ENCODE peak calls at places on chromosomes 1 and 21, in five cellular contexts. L, N, R, Q and U are unnamed samples.

GRCh38 chr1:29760165-29760564 is 523.8 kb downstream of the PTPRU start:
- DNase-seq in L (no peak), N (no peak), R (no peak), Q (no peak), U (no peak)

GRCh38 chr21:31873275-31873695 is 465 bp downstream of the HUNK start:
- DNase-seq in L (peak), N (peak), R (no peak), Q (peak), U (no peak)

GRCh38 chr1:28507646-28508434 is 2.0 kb downstream of the RCC1 start:
- DNase-seq in L (no peak), N (no peak), R (no peak), Q (no peak), U (no peak)

GRCh38 chr1:115762792-115763191 is 5.7 kb downstream of the CASQ2 start:
- DNase-seq in L (no peak), N (no peak), R (no peak), Q (no peak), U (no peak)

GRCh38 chr1:112589766-112590165 is 29.2 kb downstream of the ST7L start:
- DNase-seq in L (no peak), N (no peak), R (no peak), Q (no peak), U (no peak)

GRCh38 chr1:231611851-231612250 is 14.7 kb upstream of the DISC1 start:
- DNase-seq in L (no peak), N (no peak), R (no peak), Q (no peak), U (no peak)

GRCh38 chr1:228978486-228979324 is 243.4 kb downstream of the RHOU start:
- DNase-seq in L (peak), N (no peak), R (no peak), Q (no peak), U (no peak)

GRCh38 chr1:6258675-6259074 is 2.2 kb downstream of the GPR153 start:
- DNase-seq in L (no peak), N (no peak), R (no peak), Q (no peak), U (no peak)

GRCh38 chr1:115976062-115976899 is at the start of gene SLC22A15:
- DNase-seq in L (peak), N (peak), R (peak), Q (peak), U (peak)

GRCh38 chr1:204456826-204457361 is 37.7 kb downstream of the PIK3C2B start:
- DNase-seq in L (no peak), N (no peak), R (no peak), Q (no peak), U (no peak)

GRCh38 chr1:218813247-218813646 is 360.4 kb upstream of the LYPLAL1 start:
- DNase-seq in L (no peak), N (no peak), R (no peak), Q (no peak), U (no peak)

GRCh38 chr1:205226868-205227583 is 720 bp upstream of the TMCC2 start:
- DNase-seq in L (no peak), N (no peak), R (no peak), Q (no peak), U (no peak)

GRCh38 chr1:53110370-53111072 is 31.9 kb downstream of the SLC1A7 start:
- DNase-seq in L (peak), N (no peak), R (peak), Q (no peak), U (no peak)

GRCh38 chr1:207619833-207620572 is 24.9 kb upstream of the CR1L start:
- DNase-seq in L (peak), N (no peak), R (peak), Q (no peak), U (no peak)

GRCh38 chr1:89567797-89568196 is 43.2 kb downstream of the LRRC8B start:
- DNase-seq in L (no peak), N (no peak), R (no peak), Q (no peak), U (no peak)

GRCh38 chr1:110675060-110675791 is 486 bp upstream of the KCNA3 start:
- DNase-seq in L (peak), N (no peak), R (no peak), Q (peak), U (no peak)

GRCh38 chr1:145977486-145978476 is 13.3 kb downstream of the POLR3GL start:
- DNase-seq in L (peak), N (peak), R (no peak), Q (peak), U (peak)

GRCh38 chr1:234572966-234573365 is 37.0 kb downstream of the IRF2BP2 start:
- DNase-seq in L (no peak), N (no peak), R (no peak), Q (no peak), U (no peak)

GRCh38 chr21:42112857-42113256 is 41.7 kb downstream of the UMODL1 start:
- DNase-seq in L (peak), N (no peak), R (no peak), Q (no peak), U (no peak)

GRCh38 chr1:217506878-217507277 is 124.0 kb downstream of the GPATCH2 start:
- DNase-seq in L (no peak), N (no peak), R (no peak), Q (no peak), U (no peak)

GRCh38 chr1:65357291-65357960 is 48.1 kb downstream of the DNAJC6 start:
- DNase-seq in L (no peak), N (no peak), R (no peak), Q (no peak), U (no peak)

GRCh38 chr1:227894831-227895451 is 52.8 kb downstream of the WNT9A start:
- DNase-seq in L (no peak), N (no peak), R (no peak), Q (peak), U (peak)

GRCh38 chr1:157270705-157271274 is 132.6 kb upstream of the ETV3 start:
- DNase-seq in L (no peak), N (no peak), R (no peak), Q (no peak), U (no peak)

GRCh38 chr1:33768821-33769220 is 95.1 kb upstream of the HMGB4 start:
- DNase-seq in L (no peak), N (no peak), R (no peak), Q (no peak), U (no peak)

DNA sequence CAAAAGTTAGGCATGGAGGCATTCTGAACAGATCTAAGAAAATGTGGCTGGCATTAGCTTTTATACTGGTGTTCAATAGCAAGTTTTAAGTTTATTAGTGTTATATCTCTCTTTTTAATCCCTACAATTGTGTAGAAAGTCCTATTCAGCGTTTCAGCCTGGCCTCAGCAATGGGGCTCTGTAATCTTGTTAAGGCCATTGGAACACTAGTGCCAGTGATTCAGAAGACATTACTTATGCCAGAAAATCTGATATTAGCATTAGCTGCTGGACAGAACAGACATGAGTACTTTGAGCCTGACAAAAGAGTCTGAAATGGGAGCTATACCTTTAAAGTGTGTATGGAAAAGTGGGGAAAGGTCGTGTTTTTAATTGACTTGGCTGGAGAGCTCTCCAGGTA is 167.0 kb downstream of the NEGR1 start:
- DNase-seq in L (no peak), N (no peak), R (no peak), Q (no peak), U (no peak)
- TF ChIP-seq CTCF in L (no peak), N (no peak), R (no peak), Q (no peak), U (no peak)

GRCh38 chr1:19403256-19403655 is 82.1 kb downstream of the CAPZB start:
- DNase-seq in L (no peak), N (no peak), R (no peak), Q (no peak), U (no peak)

GRCh38 chr1:19405761-19406481 is 79.4 kb downstream of the CAPZB start:
- DNase-seq in L (peak), N (no peak), R (no peak), Q (peak), U (no peak)

GRCh38 chr1:19404748-19405147 is 80.6 kb downstream of the CAPZB start:
- DNase-seq in L (no peak), N (no peak), R (no peak), Q (no peak), U (no peak)

GRCh38 chr1:19406680-19407079 is 78.7 kb downstream of the CAPZB start:
- DNase-seq in L (no peak), N (no peak), R (no peak), Q (no peak), U (no peak)

DNA sequence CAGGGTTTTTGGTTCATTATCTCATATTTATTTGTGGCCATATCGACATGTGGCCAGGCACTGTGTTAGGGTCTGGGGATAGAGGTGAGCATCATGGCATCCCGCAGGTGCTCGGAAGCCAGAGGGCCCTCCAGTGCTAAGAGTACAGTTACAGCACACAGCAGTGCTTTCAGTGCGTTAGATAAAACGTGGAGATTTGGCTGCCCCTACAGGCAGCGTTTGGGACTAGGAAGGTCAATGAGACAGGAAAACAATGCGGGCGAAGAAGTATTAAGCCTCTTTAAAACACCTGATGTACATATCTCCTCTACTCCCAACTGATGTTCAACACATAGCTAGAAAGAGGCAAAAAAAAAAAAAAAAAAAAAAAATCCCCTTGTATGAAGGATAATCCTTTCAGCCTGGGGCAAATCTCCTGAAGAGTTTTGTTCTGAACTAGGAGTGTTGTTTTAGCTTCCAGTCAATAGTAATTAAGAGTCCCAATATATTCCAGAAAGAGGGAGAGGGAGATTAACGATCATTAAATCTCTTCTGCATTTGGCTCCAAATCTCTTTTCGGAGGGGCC is 80.1 kb downstream of the CAPZB start:
- DNase-seq in L (no peak), N (no peak), R (no peak), Q (no peak), U (no peak)
- TF ChIP-seq CTCF in L (peak), N (peak), R (no peak), Q (peak), U (no peak)

GRCh38 chr1:209106237-209106741 is 477.2 kb upstream of the CAMK1G start:
- DNase-seq in L (peak), N (no peak), R (no peak), Q (no peak), U (no peak)
- TF ChIP-seq CTCF in L (no peak), N (no peak), R (no peak), Q (no peak), U (no peak)

GRCh38 chr21:34690041-34690792 is 21.4 kb downstream of the CLIC6 start:
- DNase-seq in L (peak), N (no peak), R (no peak), Q (no peak), U (no peak)

GRCh38 chr21:34690793-34691175 is 22.0 kb downstream of the CLIC6 start:
- DNase-seq in L (no peak), N (no peak), R (no peak), Q (no peak), U (no peak)

GRCh38 chr21:34692458-34693020 is 23.7 kb downstream of the CLIC6 start:
- DNase-seq in L (no peak), N (no peak), R (no peak), Q (no peak), U (no peak)

GRCh38 chr21:34693192-34693810 is 24.5 kb downstream of the CLIC6 start:
- DNase-seq in L (peak), N (no peak), R (no peak), Q (peak), U (no peak)

GRCh38 chr21:34691396-34692032 is 22.7 kb downstream of the CLIC6 start:
- DNase-seq in L (no peak), N (no peak), R (no peak), Q (no peak), U (no peak)
- TF ChIP-seq CTCF in L (no peak), N (no peak), R (no peak), Q (no peak), U (no peak)

GRCh38 chr1:211621471-211622198 is 42.7 kb upstream of the SLC30A1 start:
- DNase-seq in L (no peak), N (no peak), R (no peak), Q (no peak), U (no peak)

GRCh38 chr1:211628446-211628845 is 47.0 kb downstream of the NEK2 start:
- DNase-seq in L (no peak), N (no peak), R (no peak), Q (no peak), U (no peak)

GRCh38 chr1:211627259-211627658 is 48.2 kb downstream of the NEK2 start:
- DNase-seq in L (no peak), N (no peak), R (no peak), Q (no peak), U (no peak)

GRCh38 chr1:211623510-211623909 is 44.5 kb upstream of the SLC30A1 start:
- DNase-seq in L (no peak), N (no peak), R (no peak), Q (no peak), U (no peak)

DNA sequence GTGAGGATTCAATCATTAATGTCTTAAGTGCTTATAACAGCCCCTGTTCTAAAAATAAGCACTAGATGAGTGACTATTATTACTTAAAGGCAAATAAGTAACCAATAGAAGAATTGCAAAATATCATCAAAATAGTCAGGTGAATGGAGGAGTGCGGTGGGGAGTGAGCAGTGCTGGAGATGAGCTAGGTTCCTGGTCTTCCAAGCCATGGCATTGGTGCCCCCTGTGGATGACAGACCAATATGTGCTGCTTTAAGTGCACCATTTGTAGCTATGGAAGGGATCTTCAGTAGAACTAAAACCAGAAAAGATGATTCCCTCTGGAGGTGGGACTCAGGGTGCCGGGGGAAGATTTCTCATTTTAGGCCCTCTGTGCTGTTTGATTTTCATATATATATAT is 46.1 kb upstream of the SLC30A1 start:
- DNase-seq in L (no peak), N (no peak), R (peak), Q (no peak), U (peak)
- TF ChIP-seq CTCF in L (peak), N (no peak), R (peak), Q (peak), U (peak)